ENCODE peak calls at places on chromosomes 16 and 17, in six cellular contexts. N is lower leg skin, L is IMR-90, X is body of pancreas, C is fibroblast of pulmonary artery, O is fibroblast of villous mesenchyme. U is an unnamed sample.

GRCh38 chr16:86806838-86807351 is 228.5 kb downstream of the FOXL1 start:
- DNase-seq in L (peak), N (no peak), O (no peak), X (no peak), C (no peak), U (no peak)

GRCh38 chr17:19648475-19649406 is at the start of gene ALDH3A2:
- DNase-seq in L (peak), O (peak), N (peak), X (peak), C (peak), U (no peak)

GRCh38 chr16:65869261-65869660 is 497.2 kb upstream of the CDH5 start:
- DNase-seq in N (no peak), O (no peak), C (no peak), X (no peak), L (no peak), U (no peak)

GRCh38 chr16:3879887-3880564 is 487 bp downstream of the CREBBP start:
- DNase-seq in O (peak), N (peak), L (peak), C (peak), X (peak), U (peak)

GRCh38 chr17:47851764-47852112 is 775 bp upstream of the SP6 start:
- DNase-seq in C (no peak), O (no peak), L (no peak), X (no peak), N (no peak), U (no peak)

GRCh38 chr17:67125417-67125816 is 81.1 kb downstream of the CACNG1 start:
- DNase-seq in L (no peak), C (no peak), O (no peak), X (no peak), N (no peak), U (no peak)

GRCh38 chr16:69564845-69565610 is 738 bp upstream of the NFAT5 start:
- DNase-seq in L (no peak), O (peak), N (no peak), X (no peak), C (peak), U (no peak)

GRCh38 chr17:78742901-78743300 is 39.2 kb downstream of the CYTH1 start:
- DNase-seq in C (no peak), N (no peak), X (no peak), O (no peak), L (no peak), U (no peak)

GRCh38 chr17:41973457-41973856 is 6.9 kb downstream of the CNP start:
- DNase-seq in L (no peak), N (no peak), X (no peak), C (no peak), O (no peak), U (no peak)

GRCh38 chr16:22188595-22189442 is 17.3 kb upstream of the EEF2K start:
- DNase-seq in C (peak), L (peak), X (peak), N (peak), O (peak), U (peak)

GRCh38 chr16:11824362-11824761 is 27.0 kb downstream of the RSL1D1 start:
- DNase-seq in O (peak), C (peak), L (no peak), X (peak), N (peak), U (no peak)

GRCh38 chr16:24275413-24275812 is 19.3 kb downstream of the CACNG3 start:
- DNase-seq in X (no peak), L (no peak), N (no peak), C (no peak), O (no peak), U (no peak)

GRCh38 chr16:67430504-67431076 is 331 bp upstream of the HSD11B2 start:
- DNase-seq in O (no peak), N (no peak), C (no peak), X (no peak), L (no peak), U (peak)

GRCh38 chr16:31872201-31872600 is 1.4 kb upstream of the ZNF267 start:
- DNase-seq in O (no peak), L (no peak), C (no peak), N (no peak), X (no peak), U (no peak)

GRCh38 chr17:49861150-49861884 is 13.4 kb upstream of the TAC4 start:
- DNase-seq in N (peak), L (peak), X (peak), C (peak), O (peak), U (peak)

GRCh38 chr17:2023692-2024571 is 1.2 kb downstream of the RTN4RL1 start:
- DNase-seq in L (peak), O (no peak), X (peak), N (no peak), C (peak), U (no peak)

GRCh38 chr16:75305364-75306101 is 54.1 kb upstream of the BCAR1 start:
- DNase-seq in X (peak), C (peak), O (peak), N (peak), L (peak), U (peak)

GRCh38 chr17:8459109-8459508 is 23.4 kb downstream of the NDEL1 start:
- DNase-seq in L (no peak), N (no peak), O (no peak), X (no peak), C (no peak), U (no peak)

GRCh38 chr17:35775039-35775438 is 14.4 kb downstream of the C17orf50 start:
- DNase-seq in N (no peak), L (no peak), C (no peak), X (no peak), O (no peak), U (no peak)

GRCh38 chr16:30006659-30007377 is 4.0 kb downstream of the DOC2A start:
- DNase-seq in C (no peak), L (no peak), X (no peak), N (no peak), O (no peak), U (no peak)

GRCh38 chr16:30009990-30010816 is 624 bp downstream of the DOC2A start:
- DNase-seq in N (no peak), L (no peak), O (no peak), C (no peak), X (no peak), U (no peak)

GRCh38 chr16:30007378-30007895 is 3.4 kb downstream of the DOC2A start:
- DNase-seq in N (no peak), O (no peak), C (no peak), X (no peak), L (no peak), U (no peak)

GRCh38 chr16:30010817-30011504 is at the start of gene DOC2A:
- DNase-seq in X (no peak), N (no peak), C (no peak), L (no peak), O (no peak), U (peak)

DNA sequence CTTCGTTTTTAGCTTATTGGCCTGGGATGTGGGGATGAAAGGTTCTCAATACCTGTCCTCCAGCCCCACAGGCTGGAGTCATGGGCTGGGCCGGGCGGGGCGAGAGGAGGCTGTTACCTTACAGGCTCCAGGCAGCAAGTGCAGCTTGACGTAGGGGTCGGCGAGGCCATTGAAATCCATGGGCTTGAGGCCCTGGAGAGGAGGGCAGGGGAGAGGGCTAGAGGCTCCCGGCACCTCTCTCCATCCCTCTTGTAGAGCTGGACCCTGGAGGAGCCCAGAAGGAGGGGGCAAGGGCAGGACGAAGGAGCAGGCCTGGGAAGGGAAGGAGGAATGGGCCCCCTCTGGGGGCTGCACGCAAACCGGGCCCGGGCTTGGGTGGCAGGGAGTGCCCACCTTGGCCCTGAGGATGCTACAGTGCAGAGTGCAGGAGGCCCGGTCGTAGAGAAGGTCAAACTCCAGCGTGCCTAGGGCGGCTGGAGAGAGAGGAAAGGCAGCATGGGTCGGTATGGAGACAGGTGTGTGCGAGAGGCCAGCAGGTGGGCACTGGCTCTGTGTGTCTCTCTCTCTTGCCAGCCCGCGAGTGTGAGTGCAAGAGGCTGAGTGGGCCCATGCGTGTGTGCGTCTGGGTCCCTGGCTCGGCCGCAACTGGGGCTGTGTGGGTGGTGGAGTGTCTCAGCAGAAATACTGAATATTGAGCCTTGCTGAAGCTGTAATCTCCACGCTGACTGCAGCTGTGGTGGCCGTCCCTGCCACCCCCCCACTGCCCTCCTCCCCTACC is 1.6 kb downstream of the DOC2A start:
- DNase-seq in L (no peak), N (no peak), C (no peak), X (no peak), O (no peak), U (no peak)
- H3K4me3 ChIP-seq in L (no peak), N (no peak), C (no peak), X (no peak), O (no peak), U (no peak)

GRCh38 chr17:44362964-44363612 is 565 bp downstream of the FAM171A2 start:
- DNase-seq in L (no peak), C (no peak), X (no peak), O (no peak), N (no peak), U (peak)
- TF ChIP-seq CTCF in L (no peak), C (no peak), X (no peak), O (no peak), N (no peak), U (no peak)

GRCh38 chr16:56931253-56931768 is 631 bp upstream of the HERPUD1 start:
- DNase-seq in C (no peak), N (no peak), X (no peak), L (no peak), O (no peak), U (no peak)
- H3K4me3 ChIP-seq in C (peak), N (no peak), X (no peak), L (peak), O (peak), U (peak)

GRCh38 chr17:60107526-60108257 is 29.0 kb upstream of the HEATR6 start:
- DNase-seq in C (peak), N (no peak), L (no peak), O (peak), X (no peak), U (no peak)
- TF ChIP-seq CTCF in C (peak), N (no peak), L (no peak), O (peak), X (no peak), U (no peak)

DNA sequence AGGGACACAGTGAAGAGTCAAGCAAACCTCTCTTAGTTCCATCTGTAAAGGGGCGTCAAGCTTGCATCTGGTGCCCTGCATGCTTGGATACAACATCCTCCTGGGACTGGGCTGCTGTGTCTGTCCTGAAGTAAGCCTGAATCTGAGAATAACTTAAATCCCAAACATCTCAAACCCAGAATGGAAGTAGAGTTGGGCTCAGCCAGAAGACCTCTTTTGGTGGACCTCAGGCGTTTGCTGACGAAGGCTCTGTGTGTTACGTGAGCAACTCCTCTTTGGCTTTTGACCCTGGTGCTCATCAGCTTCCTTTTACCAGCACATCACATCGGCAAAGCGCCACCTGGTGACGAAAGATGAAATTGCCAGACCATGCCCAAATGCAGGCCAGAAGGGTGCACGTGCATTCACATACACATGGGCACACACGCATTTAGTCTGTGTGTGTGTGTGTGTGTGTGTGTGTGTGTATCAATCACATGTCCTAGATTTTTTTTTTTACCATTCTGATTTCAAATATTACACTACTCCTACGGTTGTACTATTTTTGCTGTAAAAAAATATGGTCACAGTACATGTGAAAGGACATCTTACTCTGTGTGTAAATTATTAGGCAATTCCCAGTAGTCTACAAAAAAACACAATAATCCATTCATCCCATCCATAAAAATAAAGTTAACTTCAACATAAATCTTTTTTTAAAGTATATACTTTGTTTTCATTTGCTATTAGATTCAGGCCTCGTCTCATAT is 41.1 kb upstream of the FOXJ1 start:
- DNase-seq in C (peak), X (peak), O (peak), L (peak), N (peak), U (peak)
- H3K4me3 ChIP-seq in C (no peak), X (no peak), O (no peak), L (no peak), N (no peak), U (no peak)

U was measured in DND-41.